ENCODE peak calls at places on chromosome 11, in four cellular contexts. F, W, B and Z are unnamed samples.
A peak's percentile ranks its signal among the peaks of the same experiment; 100 is the strongest.

GRCh38 chr11:119263352-119263940 is 53.5 kb downstream of the MCAM start:
- DNase-seq in F (no peak), W (no peak), B (no peak), Z (no peak)

GRCh38 chr11:17742019-17742418 is 7.4 kb downstream of the KCNC1 start:
- DNase-seq in F (no peak), W (no peak), B (no peak), Z (no peak)

GRCh38 chr11:64084146-64084961 is 48.6 kb downstream of the FLRT1 start:
- DNase-seq in F (no peak), W (no peak), B (no peak), Z (no peak)

GRCh38 chr11:93024376-93024775 is 54.9 kb downstream of the MTNR1B start:
- DNase-seq in F (no peak), W (no peak), B (no peak), Z (no peak)

GRCh38 chr11:87213444-87213843 is 175.7 kb downstream of the TMEM135 start:
- DNase-seq in F (no peak), W (no peak), B (no peak), Z (no peak)

GRCh38 chr11:47905358-47906059 is 57.4 kb upstream of the NUP160 start:
- DNase-seq in F (no peak), W (no peak), B (no peak), Z (no peak)

GRCh38 chr11:120184946-120185677 is 25.7 kb upstream of the OAF start:
- DNase-seq in F (no peak), W (no peak), B (peak; percentile 82), Z (no peak)

GRCh38 chr11:100576044-100577021 is 110.8 kb upstream of the ARHGAP42 start:
- DNase-seq in F (peak; percentile 16), W (no peak), B (no peak), Z (no peak)

GRCh38 chr11:44813401-44813800 is 86.6 kb downstream of the TSPAN18 start:
- DNase-seq in F (no peak), W (no peak), B (no peak), Z (no peak)

GRCh38 chr11:35404397-35404775 is 15.0 kb downstream of the SLC1A2 start:
- DNase-seq in F (no peak), W (no peak), B (peak; percentile 27), Z (no peak)

GRCh38 chr11:120858740-120859139 is 165.2 kb upstream of the TBCEL start:
- DNase-seq in F (no peak), W (no peak), B (no peak), Z (no peak)

GRCh38 chr11:2472428-2473186 is 27.8 kb downstream of the KCNQ1 start:
- DNase-seq in F (no peak), W (no peak), B (no peak), Z (no peak)

GRCh38 chr11:118342503-118343161 is at the start of gene CD3D:
- DNase-seq in F (no peak), W (no peak), B (no peak), Z (no peak)

GRCh38 chr11:35192347-35192746 is 53.4 kb downstream of the CD44 start:
- DNase-seq in F (no peak), W (no peak), B (peak; percentile 52), Z (no peak)

GRCh38 chr11:1060885-1061616 is 13.6 kb upstream of the MUC2 start:
- DNase-seq in F (peak; percentile 81), W (no peak), B (peak; percentile 92), Z (peak; percentile 69)

GRCh38 chr11:83403990-83404389 is 117.8 kb upstream of the CCDC90B start:
- DNase-seq in F (no peak), W (no peak), B (no peak), Z (no peak)

GRCh38 chr11:61688368-61689163 is 8.4 kb downstream of the DAGLA start:
- DNase-seq in F (no peak), W (no peak), B (peak; percentile 83), Z (peak; percentile 63)

GRCh38 chr11:69220581-69221051 is 64.9 kb downstream of the SMIM38 start:
- DNase-seq in F (no peak), W (no peak), B (no peak), Z (no peak)

GRCh38 chr11:288328-289144 is at the start of gene PGGHG:
- DNase-seq in F (peak; percentile 12), W (no peak), B (peak; percentile 87), Z (no peak)

GRCh38 chr11:61083601-61084147 is 18.6 kb upstream of the CD5 start:
- DNase-seq in F (no peak), W (no peak), B (no peak), Z (no peak)

GRCh38 chr11:8768625-8769333 is 86.2 kb downstream of the RPL27A start:
- DNase-seq in F (peak; percentile 78), W (peak; percentile 63), B (no peak), Z (peak; percentile 71)

GRCh38 chr11:133354069-133354468 is 178.2 kb downstream of the OPCML start:
- DNase-seq in F (no peak), W (no peak), B (no peak), Z (no peak)

GRCh38 chr11:125593113-125593761 is 585 bp downstream of the STT3A start:
- DNase-seq in F (no peak), W (no peak), B (peak; percentile 22), Z (peak; percentile 9)

GRCh38 chr11:30131535-30131934 is 99.3 kb upstream of the FSHB start:
- DNase-seq in F (no peak), W (no peak), B (no peak), Z (no peak)

GRCh38 chr11:93020248-93021088 is 51.0 kb downstream of the MTNR1B start:
- DNase-seq in F (no peak), W (no peak), B (no peak), Z (no peak)

GRCh38 chr11:94305146-94305545 is 766 bp downstream of the IZUMO1R start:
- DNase-seq in F (no peak), W (no peak), B (no peak), Z (no peak)

GRCh38 chr11:68146704-68147474 is 25.7 kb upstream of the CHKA start:
- DNase-seq in F (no peak), W (no peak), B (peak; percentile 84), Z (no peak)

GRCh38 chr11:70952171-70952570 is 300.2 kb downstream of the SHANK2 start:
- DNase-seq in F (no peak), W (no peak), B (no peak), Z (no peak)

GRCh38 chr11:71962428-71963038 is 33.7 kb downstream of the RNF121 start:
- DNase-seq in F (no peak), W (no peak), B (no peak), Z (no peak)